ENCODE peak calls at places on chromosome 18, in five cellular contexts. One of them, this sample, is unnamed.

GRCh38 chr18:62977512-62977911 is 262.2 kb downstream of the PHLPP1 start:
- DNase-seq in NT2/D1: no peak
- DNase-seq in right lobe of liver: no peak
- DNase-seq in breast epithelium: no peak
- DNase-seq in psoas muscle: no peak
- DNase-seq in this sample: no peak

GRCh38 chr18:33914399-33914798 is 310.3 kb downstream of the NOL4 start:
- DNase-seq in NT2/D1: no peak
- DNase-seq in right lobe of liver: no peak
- DNase-seq in psoas muscle: no peak
- DNase-seq in breast epithelium: no peak
- DNase-seq in this sample: no peak

GRCh38 chr18:64717026-64717425 is 568.1 kb upstream of the LINC00305 start:
- DNase-seq in breast epithelium: no peak
- DNase-seq in psoas muscle: no peak
- DNase-seq in NT2/D1: no peak
- DNase-seq in right lobe of liver: no peak
- DNase-seq in this sample: no peak

GRCh38 chr18:45837283-45838070 is 12.0 kb downstream of the SIGLEC15 start:
- DNase-seq in psoas muscle: peak; percentile 73
- DNase-seq in NT2/D1: peak; percentile 42
- DNase-seq in right lobe of liver: no peak
- DNase-seq in breast epithelium: peak; percentile 69
- DNase-seq in this sample: peak; percentile 79

GRCh38 chr18:54787616-54788015 is 40.7 kb upstream of the RAB27B start:
- DNase-seq in breast epithelium: no peak
- DNase-seq in right lobe of liver: no peak
- DNase-seq in NT2/D1: no peak
- DNase-seq in psoas muscle: no peak
- DNase-seq in this sample: no peak

GRCh38 chr18:73638709-73639108 is 508.9 kb downstream of the FBXO15 start:
- DNase-seq in NT2/D1: no peak
- DNase-seq in psoas muscle: no peak
- DNase-seq in right lobe of liver: no peak
- DNase-seq in breast epithelium: no peak
- DNase-seq in this sample: no peak

GRCh38 chr18:62499263-62499650 is 23.6 kb upstream of the ZCCHC2 start:
- DNase-seq in psoas muscle: no peak
- DNase-seq in NT2/D1: no peak
- DNase-seq in breast epithelium: no peak
- DNase-seq in right lobe of liver: no peak
- DNase-seq in this sample: no peak

GRCh38 chr18:49371786-49372185 is 88.7 kb downstream of the DYM start:
- DNase-seq in right lobe of liver: no peak
- DNase-seq in psoas muscle: no peak
- DNase-seq in NT2/D1: no peak
- DNase-seq in breast epithelium: no peak
- DNase-seq in this sample: no peak

GRCh38 chr18:49697757-49698595 is 115.4 kb downstream of the ACAA2 start:
- DNase-seq in psoas muscle: no peak
- DNase-seq in NT2/D1: peak; percentile 23
- DNase-seq in breast epithelium: no peak
- DNase-seq in right lobe of liver: no peak
- DNase-seq in this sample: peak; percentile 49

GRCh38 chr18:76463358-76463757 is 31.7 kb downstream of the ZNF516 start:
- DNase-seq in NT2/D1: no peak
- DNase-seq in right lobe of liver: no peak
- DNase-seq in psoas muscle: no peak
- DNase-seq in breast epithelium: no peak
- DNase-seq in this sample: no peak

GRCh38 chr18:35694803-35695202 is 113.3 kb downstream of the GALNT1 start:
- DNase-seq in psoas muscle: no peak
- DNase-seq in breast epithelium: no peak
- DNase-seq in right lobe of liver: no peak
- DNase-seq in NT2/D1: no peak
- DNase-seq in this sample: no peak
- H3K36me3 ChIP-seq in psoas muscle: peaks cover 36% of the 10 kb centered on the region
- H3K36me3 ChIP-seq in breast epithelium: no peaks in the 10 kb centered on the region
- H3K36me3 ChIP-seq in right lobe of liver: peaks cover 2% of the 10 kb centered on the region
- H3K36me3 ChIP-seq in NT2/D1: peaks cover 24% of the 10 kb centered on the region
- H3K36me3 ChIP-seq in this sample: peaks cover 44% of the 10 kb centered on the region

DNA sequence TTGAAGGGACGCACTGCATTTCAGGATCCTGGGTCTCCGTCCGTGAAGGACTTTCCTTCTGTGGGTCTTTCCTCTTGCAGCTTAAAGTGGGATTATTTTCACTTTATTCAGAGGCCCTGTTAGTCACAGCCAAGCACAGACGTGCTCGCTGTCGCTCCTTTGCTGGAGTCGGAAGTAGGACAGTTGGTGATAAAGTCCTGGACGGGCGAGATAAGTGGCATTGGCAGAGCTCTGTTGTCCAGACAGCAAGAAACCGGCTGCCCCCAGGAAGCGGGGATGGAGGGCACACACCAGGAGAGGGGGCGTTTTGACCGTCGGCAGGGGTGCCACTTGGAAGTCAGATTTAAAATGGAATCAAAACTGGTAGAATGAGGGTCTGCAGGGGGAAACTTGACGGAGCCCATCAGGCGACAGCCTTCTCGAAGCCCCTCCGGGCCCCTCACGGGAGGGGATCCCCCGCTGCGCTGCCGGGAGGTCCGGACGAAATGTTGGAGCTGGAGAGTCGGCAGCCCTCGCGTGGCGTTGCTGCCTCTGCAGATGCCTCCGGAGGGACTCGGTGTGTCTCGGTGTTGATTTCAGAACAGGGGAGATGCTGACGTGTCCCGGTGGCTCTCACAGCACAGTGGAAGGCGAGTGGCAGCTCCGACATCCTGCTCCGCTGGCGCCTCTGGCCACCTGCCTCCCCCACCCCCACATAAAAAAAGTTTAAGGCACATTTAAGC is 124.2 kb downstream of the NFATC1 start:
- DNase-seq in right lobe of liver: peak; percentile 36
- DNase-seq in psoas muscle: no peak
- DNase-seq in breast epithelium: peak; percentile 45
- DNase-seq in NT2/D1: no peak
- DNase-seq in this sample: peak; percentile 32
- H3K4me3 ChIP-seq in right lobe of liver: no peak overlapping the region
- H3K4me3 ChIP-seq in psoas muscle: no peak overlapping the region
- H3K4me3 ChIP-seq in breast epithelium: no peak overlapping the region
- H3K4me3 ChIP-seq in NT2/D1: no peak overlapping the region
- H3K4me3 ChIP-seq in this sample: peak overlapping the region; percentile 6

GRCh38 chr18:13642440-13642827 is 83.9 kb downstream of the FAM210A start:
- DNase-seq in NT2/D1: no peak
- DNase-seq in right lobe of liver: no peak
- DNase-seq in psoas muscle: no peak
- DNase-seq in breast epithelium: no peak
- DNase-seq in this sample: no peak

GRCh38 chr18:13645093-13645492 is 81.3 kb downstream of the FAM210A start:
- DNase-seq in right lobe of liver: no peak
- DNase-seq in breast epithelium: no peak
- DNase-seq in psoas muscle: no peak
- DNase-seq in NT2/D1: no peak
- DNase-seq in this sample: no peak

GRCh38 chr18:13641551-13642439 is 84.6 kb downstream of the FAM210A start:
- DNase-seq in breast epithelium: no peak
- DNase-seq in NT2/D1: no peak
- DNase-seq in psoas muscle: peak; percentile 64
- DNase-seq in right lobe of liver: no peak
- DNase-seq in this sample: no peak

GRCh38 chr18:13640266-13640860 is 86.0 kb downstream of the FAM210A start:
- DNase-seq in NT2/D1: no peak
- DNase-seq in breast epithelium: no peak
- DNase-seq in right lobe of liver: no peak
- DNase-seq in psoas muscle: no peak
- DNase-seq in this sample: no peak

DNA sequence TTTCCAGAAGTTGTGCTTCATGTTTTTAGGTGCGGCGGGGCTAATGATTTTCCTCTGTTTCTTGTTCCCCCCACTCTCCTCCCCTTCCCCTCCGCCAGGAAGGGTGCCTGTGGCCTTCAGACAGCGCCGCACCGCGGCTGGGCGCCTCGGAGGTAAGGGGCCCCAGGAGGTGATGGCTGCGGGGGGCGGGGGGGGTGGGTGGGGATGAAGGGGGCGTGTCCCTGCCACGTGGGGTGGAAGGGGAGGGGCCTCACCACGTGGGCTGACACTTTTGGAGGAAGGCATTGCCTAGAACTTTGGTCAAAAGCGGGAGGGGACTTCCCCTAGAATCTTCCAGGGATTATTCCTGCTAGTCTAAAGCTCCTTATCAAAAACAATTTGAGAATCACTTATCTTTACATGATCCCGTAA is 83.1 kb downstream of the FAM210A start:
- DNase-seq in right lobe of liver: no peak
- DNase-seq in psoas muscle: no peak
- DNase-seq in NT2/D1: no peak
- DNase-seq in breast epithelium: no peak
- DNase-seq in this sample: no peak
- H3K36me3 ChIP-seq in right lobe of liver: no peaks in the 10 kb centered on the region
- H3K36me3 ChIP-seq in psoas muscle: peaks cover 5% of the 10 kb centered on the region
- H3K36me3 ChIP-seq in NT2/D1: no peaks in the 10 kb centered on the region
- H3K36me3 ChIP-seq in breast epithelium: peaks cover 5% of the 10 kb centered on the region
- H3K36me3 ChIP-seq in this sample: peaks cover 11% of the 10 kb centered on the region

GRCh38 chr18:80170395-80171094 is 61.5 kb downstream of the ADNP2 start:
- DNase-seq in psoas muscle: no peak
- DNase-seq in NT2/D1: no peak
- DNase-seq in right lobe of liver: no peak
- DNase-seq in breast epithelium: no peak
- DNase-seq in this sample: peak; percentile 25
- H3K4me3 ChIP-seq in psoas muscle: no peak overlapping the region
- H3K4me3 ChIP-seq in NT2/D1: no peak overlapping the region
- H3K4me3 ChIP-seq in right lobe of liver: no peak overlapping the region
- H3K4me3 ChIP-seq in breast epithelium: no peak overlapping the region
- H3K4me3 ChIP-seq in this sample: no peak overlapping the region

GRCh38 chr18:2927745-2928144 is 80.9 kb downstream of the EMILIN2 start:
- DNase-seq in breast epithelium: no peak
- DNase-seq in psoas muscle: no peak
- DNase-seq in NT2/D1: no peak
- DNase-seq in right lobe of liver: no peak
- DNase-seq in this sample: no peak
- H3K36me3 ChIP-seq in breast epithelium: no peaks in the 10 kb centered on the region
- H3K36me3 ChIP-seq in psoas muscle: peaks cover 59% of the 10 kb centered on the region
- H3K36me3 ChIP-seq in NT2/D1: peaks cover 63% of the 10 kb centered on the region
- H3K36me3 ChIP-seq in right lobe of liver: peaks cover 33% of the 10 kb centered on the region
- H3K36me3 ChIP-seq in this sample: peaks cover 93% of the 10 kb centered on the region

GRCh38 chr18:22101731-22102130 is 67.7 kb upstream of the GATA6 start:
- DNase-seq in breast epithelium: no peak
- DNase-seq in right lobe of liver: peak; percentile 5
- DNase-seq in psoas muscle: no peak
- DNase-seq in NT2/D1: no peak
- DNase-seq in this sample: no peak

GRCh38 chr18:22099925-22100324 is 69.5 kb upstream of the GATA6 start:
- DNase-seq in NT2/D1: no peak
- DNase-seq in psoas muscle: no peak
- DNase-seq in right lobe of liver: peak; percentile 13
- DNase-seq in breast epithelium: no peak
- DNase-seq in this sample: no peak

GRCh38 chr18:22106536-22107292 is 62.7 kb upstream of the GATA6 start:
- DNase-seq in breast epithelium: no peak
- DNase-seq in NT2/D1: no peak
- DNase-seq in right lobe of liver: peak; percentile 57
- DNase-seq in psoas muscle: no peak
- DNase-seq in this sample: no peak

GRCh38 chr18:22103664-22104031 is 65.7 kb upstream of the GATA6 start:
- DNase-seq in NT2/D1: peak; percentile 46
- DNase-seq in right lobe of liver: peak; percentile 14
- DNase-seq in breast epithelium: no peak
- DNase-seq in psoas muscle: no peak
- DNase-seq in this sample: no peak

DNA sequence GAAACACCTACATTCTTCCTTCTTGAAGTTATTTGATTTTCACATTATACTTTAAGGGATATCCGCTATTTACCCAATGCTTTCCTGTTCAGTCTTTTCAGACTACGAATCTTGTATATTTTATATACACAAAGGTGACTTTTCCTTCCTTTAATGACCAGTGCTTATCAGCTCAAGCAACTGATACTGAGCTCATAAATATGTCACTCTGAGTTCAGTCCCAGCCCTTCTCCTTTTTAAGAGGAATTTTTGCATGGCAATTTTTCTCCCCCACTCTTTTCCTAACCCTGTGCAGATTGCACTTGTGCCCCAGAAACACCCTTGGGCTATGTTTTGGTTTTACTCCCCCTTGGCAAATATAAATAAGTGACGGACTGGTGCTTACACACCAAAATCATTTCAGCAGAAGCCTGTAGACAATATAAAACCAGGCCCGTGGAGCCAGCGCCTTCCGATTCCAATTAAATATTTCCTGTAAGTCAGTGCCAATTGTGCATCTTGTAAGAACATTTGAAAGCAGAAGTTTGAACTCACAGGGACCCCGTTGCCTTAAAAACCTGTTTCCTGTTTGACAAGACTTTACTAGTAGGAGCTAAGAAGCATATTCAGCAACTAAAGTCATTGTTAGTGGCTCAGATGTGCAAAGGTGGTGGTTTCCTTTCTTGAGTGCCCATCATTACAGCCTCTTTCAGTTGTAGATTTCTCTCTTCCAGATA is 66.3 kb upstream of the GATA6 start:
- DNase-seq in NT2/D1: no peak
- DNase-seq in breast epithelium: no peak
- DNase-seq in psoas muscle: no peak
- DNase-seq in right lobe of liver: peak; percentile 36
- DNase-seq in this sample: no peak
- H3K4me3 ChIP-seq in NT2/D1: no peak overlapping the region
- H3K4me3 ChIP-seq in breast epithelium: no peak overlapping the region
- H3K4me3 ChIP-seq in psoas muscle: no peak overlapping the region
- H3K4me3 ChIP-seq in right lobe of liver: no peak overlapping the region
- H3K4me3 ChIP-seq in this sample: no peak overlapping the region

DNA sequence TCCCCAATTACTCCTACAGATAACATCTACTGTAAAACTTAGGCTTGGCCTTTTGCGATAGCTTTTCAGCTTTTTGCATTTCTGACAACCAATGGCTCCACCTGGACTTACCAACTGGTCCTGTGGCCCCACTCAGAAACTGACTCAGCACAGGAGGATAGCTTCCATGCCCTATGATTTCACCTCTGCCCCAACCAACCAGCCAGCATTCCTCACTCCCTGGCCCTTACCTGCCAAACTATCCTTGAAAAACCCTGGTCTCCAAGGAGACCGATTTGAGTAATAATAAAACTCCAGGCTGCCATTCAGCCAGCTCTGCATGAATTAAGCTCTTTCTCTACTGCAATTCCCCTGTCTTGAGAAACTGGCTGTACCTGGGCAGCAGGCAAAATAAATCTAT is 28.2 kb downstream of the TUBB6 start:
- DNase-seq in psoas muscle: no peak
- DNase-seq in breast epithelium: no peak
- DNase-seq in right lobe of liver: no peak
- DNase-seq in NT2/D1: peak; percentile 74
- DNase-seq in this sample: no peak
- H3K36me3 ChIP-seq in psoas muscle: peaks cover 78% of the 10 kb centered on the region
- H3K36me3 ChIP-seq in breast epithelium: no peaks in the 10 kb centered on the region
- H3K36me3 ChIP-seq in right lobe of liver: peaks cover 5% of the 10 kb centered on the region
- H3K36me3 ChIP-seq in NT2/D1: peaks cover 29% of the 10 kb centered on the region
- H3K36me3 ChIP-seq in this sample: peaks cover 78% of the 10 kb centered on the region

GRCh38 chr18:52286675-52287074 is 53.3 kb upstream of the DCC start:
- DNase-seq in psoas muscle: no peak
- DNase-seq in breast epithelium: no peak
- DNase-seq in right lobe of liver: no peak
- DNase-seq in NT2/D1: no peak
- DNase-seq in this sample: no peak
- H3K4me3 ChIP-seq in psoas muscle: no peak overlapping the region
- H3K4me3 ChIP-seq in breast epithelium: no peak overlapping the region
- H3K4me3 ChIP-seq in right lobe of liver: no peak overlapping the region
- H3K4me3 ChIP-seq in NT2/D1: no peak overlapping the region
- H3K4me3 ChIP-seq in this sample: no peak overlapping the region

GRCh38 chr18:35688757-35689156 is 107.2 kb downstream of the GALNT1 start:
- DNase-seq in psoas muscle: no peak
- DNase-seq in right lobe of liver: no peak
- DNase-seq in NT2/D1: no peak
- DNase-seq in breast epithelium: no peak
- DNase-seq in this sample: no peak
- H3K36me3 ChIP-seq in psoas muscle: peaks cover 75% of the 10 kb centered on the region
- H3K36me3 ChIP-seq in right lobe of liver: peaks cover 2% of the 10 kb centered on the region
- H3K36me3 ChIP-seq in NT2/D1: peaks cover 29% of the 10 kb centered on the region
- H3K36me3 ChIP-seq in breast epithelium: no peaks in the 10 kb centered on the region
- H3K36me3 ChIP-seq in this sample: peaks cover 33% of the 10 kb centered on the region